ENCODE peak calls at places on chromosomes 1 and 21, in five cellular contexts. O, H, S, J and M are unnamed samples.

GRCh38 chr1:77354996-77355395 is 73.2 kb downstream of the AK5 start:
- DNase-seq in O (no peak), H (no peak), S (no peak), J (no peak), M (no peak)

GRCh38 chr1:14184346-14184963 is 414.0 kb upstream of the KAZN start:
- DNase-seq in O (no peak), H (no peak), S (no peak), J (no peak), M (no peak)

GRCh38 chr1:96660503-96660902 is 61.1 kb upstream of the PTBP2 start:
- DNase-seq in O (no peak), H (peak; percentile 82), S (no peak), J (no peak), M (no peak)

GRCh38 chr21:45079351-45079750 is 5.0 kb downstream of the ADARB1 start:
- DNase-seq in O (no peak), H (no peak), S (no peak), J (no peak), M (no peak)

GRCh38 chr1:214446772-214447556 is 104.4 kb downstream of the PTPN14 start:
- DNase-seq in O (peak; percentile 75), H (peak; percentile 93), S (peak; percentile 42), J (peak; percentile 62), M (no peak)

GRCh38 chr1:175877939-175878730 is 134.7 kb upstream of the TNR start:
- DNase-seq in O (no peak), H (no peak), S (no peak), J (no peak), M (no peak)

GRCh38 chr1:198107041-198107440 is 49.8 kb upstream of the NEK7 start:
- DNase-seq in O (peak; percentile 50), H (peak; percentile 41), S (no peak), J (no peak), M (no peak)

GRCh38 chr21:32147041-32147440 is 131.8 kb downstream of the MIS18A start:
- DNase-seq in O (no peak), H (no peak), S (no peak), J (no peak), M (no peak)

GRCh38 chr1:38547346-38547745 is 312.2 kb downstream of the RRAGC start:
- DNase-seq in O (no peak), H (peak; percentile 17), S (no peak), J (no peak), M (no peak)

GRCh38 chr1:219121634-219122033 is 52.0 kb upstream of the LYPLAL1 start:
- DNase-seq in O (no peak), H (no peak), S (no peak), J (no peak), M (no peak)

GRCh38 chr1:219123041-219123440 is 50.6 kb upstream of the LYPLAL1 start:
- DNase-seq in O (no peak), H (peak; percentile 12), S (no peak), J (no peak), M (no peak)

GRCh38 chr1:219124163-219124562 is 49.5 kb upstream of the LYPLAL1 start:
- DNase-seq in O (no peak), H (no peak), S (no peak), J (no peak), M (no peak)

GRCh38 chr1:219119839-219120238 is 53.8 kb upstream of the LYPLAL1 start:
- DNase-seq in O (peak; percentile 16), H (no peak), S (no peak), J (no peak), M (no peak)

GRCh38 chr1:219120625-219121544 is 52.8 kb upstream of the LYPLAL1 start:
- DNase-seq in O (peak; percentile 53), H (peak; percentile 91), S (peak; percentile 20), J (no peak), M (no peak)
- TF ChIP-seq RAD21 in O (no peak), H (no peak), S (no peak), J (no peak), M (no peak)

DNA sequence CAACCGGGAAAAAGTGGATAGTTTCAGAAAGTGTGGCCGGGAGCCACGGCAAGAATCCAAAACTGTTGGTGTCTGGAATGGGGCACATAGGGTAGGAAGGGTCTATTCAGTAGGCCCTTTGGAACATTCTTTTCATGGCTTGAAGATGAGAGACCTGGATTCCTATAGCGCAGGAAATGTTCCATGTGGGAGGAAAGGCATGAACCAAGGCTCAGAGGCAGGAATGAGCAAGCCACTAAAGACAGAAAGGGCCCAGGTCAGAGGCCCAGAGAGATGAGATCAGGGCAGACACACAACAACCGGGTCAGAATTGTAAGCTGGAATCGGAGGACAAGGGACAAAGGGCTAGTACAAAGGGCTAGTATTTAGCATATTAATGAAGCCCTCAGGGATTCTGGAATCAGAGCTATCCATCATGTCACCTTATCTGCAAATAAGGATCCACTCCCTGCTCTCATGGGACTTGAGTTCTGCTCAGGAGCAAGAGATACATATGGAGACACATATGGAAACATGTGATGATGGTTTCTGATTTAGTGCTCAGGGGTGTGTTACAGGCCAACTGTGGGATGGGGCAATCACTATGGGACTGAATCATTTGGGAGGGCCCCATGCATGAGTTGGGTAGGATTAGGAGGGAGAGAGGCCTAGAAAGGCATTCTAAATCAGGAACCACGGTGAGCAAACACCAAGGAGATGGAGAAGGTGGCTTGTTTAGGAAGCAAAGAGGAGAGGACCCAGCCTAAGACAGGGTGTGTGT is 8.8 kb downstream of the NECTIN4 start:
- DNase-seq in O (no peak), H (no peak), S (no peak), J (no peak), M (no peak)
- TF ChIP-seq RAD21 in O (no peak), H (no peak), S (no peak), J (no peak), M (no peak)

GRCh38 chr1:99727575-99728190 is 38.8 kb downstream of the FRRS1 start:
- DNase-seq in O (no peak), H (peak; percentile 86), S (no peak), J (no peak), M (no peak)
- TF ChIP-seq RAD21 in O (no peak), H (no peak), S (no peak), J (no peak), M (no peak)

GRCh38 chr21:14495075-14495474 is 51.0 kb downstream of the SAMSN1 start:
- DNase-seq in O (no peak), H (no peak), S (no peak), J (no peak), M (no peak)

GRCh38 chr21:14500873-14501272 is 45.2 kb downstream of the SAMSN1 start:
- DNase-seq in O (no peak), H (no peak), S (no peak), J (no peak), M (no peak)
- TF ChIP-seq RAD21 in O (no peak), H (no peak), S (no peak), J (no peak), M (no peak)